ENCODE peak calls at places on chromosomes 13 and 19, in five cellular contexts. G is epithelial cell of esophagus, W is esophagus squamous epithelium, S is pancreas, V is foreskin fibroblast. R is an unnamed sample.

GRCh38 chr13:35995136-35995535 is 136.0 kb downstream of the DCLK1 start:
- DNase-seq in W (no peak), G (no peak), S (no peak), V (peak), R (peak)

GRCh38 chr13:46554971-46555370 is 2.0 kb downstream of the LRCH1 start:
- DNase-seq in G (peak), W (no peak), S (no peak), V (peak), R (peak)

GRCh38 chr13:51045450-51045849 is 65.6 kb downstream of the C13orf42 start:
- DNase-seq in V (no peak), W (no peak), S (no peak), G (no peak), R (no peak)

GRCh38 chr13:27704681-27705080 is 83.0 kb downstream of the POLR1D start:
- DNase-seq in V (no peak), S (no peak), W (no peak), G (no peak), R (peak)

GRCh38 chr19:57599761-57600383 is at the start of gene ZNF530:
- DNase-seq in S (peak), W (peak), G (peak), V (peak), R (peak)

GRCh38 chr19:53980553-53981407 is 10.7 kb upstream of the CACNG6 start:
- DNase-seq in S (no peak), G (no peak), V (peak), W (no peak), R (peak)

GRCh38 chr19:2123682-2124387 is 27.1 kb downstream of the IZUMO4 start:
- DNase-seq in W (no peak), V (peak), G (peak), S (peak), R (peak)

GRCh38 chr13:92187378-92187989 is 789.1 kb downstream of the GPC5 start:
- DNase-seq in V (peak), W (no peak), G (peak), S (no peak), R (peak)

GRCh38 chr13:100382787-100383186 is 205.8 kb downstream of the GGACT start:
- DNase-seq in G (no peak), S (no peak), W (no peak), V (peak), R (peak)

GRCh38 chr19:18014197-18014596 is 6.2 kb downstream of the ARRDC2 start:
- DNase-seq in G (no peak), W (no peak), S (no peak), V (no peak), R (no peak)

GRCh38 chr19:54317108-54317964 is 4.4 kb upstream of the LILRA5 start:
- DNase-seq in S (no peak), W (no peak), V (no peak), G (no peak), R (no peak)

GRCh38 chr13:66940113-66940512 is 290.0 kb downstream of the PCDH9 start:
- DNase-seq in V (no peak), G (peak), W (no peak), S (no peak), R (peak)

GRCh38 chr19:3029070-3029923 is at the start of gene TLE2:
- DNase-seq in V (no peak), W (no peak), S (no peak), G (no peak), R (no peak)

GRCh38 chr13:103277099-103277498 is 210.9 kb upstream of the SLC10A2 start:
- DNase-seq in W (no peak), V (no peak), S (no peak), G (no peak), R (no peak)

GRCh38 chr19:14544977-14545715 is 15.8 kb downstream of the TECR start:
- DNase-seq in W (no peak), G (peak), V (peak), S (peak), R (peak)

DNA sequence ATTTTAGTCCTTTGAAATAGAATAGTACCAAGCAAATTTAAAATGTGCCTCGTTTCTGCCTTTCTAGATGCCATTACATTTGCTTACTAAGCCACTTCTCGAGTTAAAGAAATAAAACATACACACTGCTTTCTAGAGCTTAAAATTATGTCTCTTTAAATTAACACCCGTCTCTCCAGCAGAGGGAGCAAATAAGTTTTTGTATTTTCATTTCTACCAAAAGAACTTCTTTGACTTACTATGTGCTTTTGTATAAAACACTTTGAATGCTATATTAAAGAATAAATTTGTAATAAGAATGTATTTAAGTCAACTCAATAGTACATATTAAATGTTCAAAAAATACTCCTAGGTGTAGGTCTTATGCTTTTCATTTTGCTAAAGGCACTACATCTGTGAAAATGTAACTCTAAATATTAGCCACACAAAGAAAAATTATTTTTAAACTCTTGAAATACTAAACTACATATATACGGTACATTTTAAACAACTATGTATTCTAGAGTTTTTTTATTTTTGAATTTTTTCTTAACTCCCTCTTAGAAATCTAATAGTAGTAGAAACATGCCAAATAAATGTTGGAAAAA is 269.3 kb upstream of the MIR17HG start:
- DNase-seq in V (no peak), G (peak), W (no peak), S (no peak), R (no peak)
- TF ChIP-seq CTCF in V (peak), G (peak), W (no peak), S (peak), R (no peak)

GRCh38 chr13:98481511-98481951 is 95.4 kb downstream of the STK24 start:
- DNase-seq in V (no peak), W (no peak), S (no peak), G (no peak), R (peak)

GRCh38 chr13:98482476-98483444 is 94.1 kb downstream of the STK24 start:
- DNase-seq in V (peak), S (peak), G (peak), W (no peak), R (peak)

GRCh38 chr13:98484289-98485219 is 92.4 kb downstream of the STK24 start:
- DNase-seq in S (peak), W (no peak), V (peak), G (peak), R (peak)

GRCh38 chr13:98485561-98485960 is 91.3 kb downstream of the STK24 start:
- DNase-seq in V (no peak), W (no peak), S (no peak), G (no peak), R (no peak)

GRCh38 chr13:98483636-98484288 is 93.1 kb downstream of the STK24 start:
- DNase-seq in W (no peak), V (peak), S (no peak), G (no peak), R (peak)
- H3K4me3 ChIP-seq in W (no peak), V (no peak), S (peak), G (no peak), R (peak)

DNA sequence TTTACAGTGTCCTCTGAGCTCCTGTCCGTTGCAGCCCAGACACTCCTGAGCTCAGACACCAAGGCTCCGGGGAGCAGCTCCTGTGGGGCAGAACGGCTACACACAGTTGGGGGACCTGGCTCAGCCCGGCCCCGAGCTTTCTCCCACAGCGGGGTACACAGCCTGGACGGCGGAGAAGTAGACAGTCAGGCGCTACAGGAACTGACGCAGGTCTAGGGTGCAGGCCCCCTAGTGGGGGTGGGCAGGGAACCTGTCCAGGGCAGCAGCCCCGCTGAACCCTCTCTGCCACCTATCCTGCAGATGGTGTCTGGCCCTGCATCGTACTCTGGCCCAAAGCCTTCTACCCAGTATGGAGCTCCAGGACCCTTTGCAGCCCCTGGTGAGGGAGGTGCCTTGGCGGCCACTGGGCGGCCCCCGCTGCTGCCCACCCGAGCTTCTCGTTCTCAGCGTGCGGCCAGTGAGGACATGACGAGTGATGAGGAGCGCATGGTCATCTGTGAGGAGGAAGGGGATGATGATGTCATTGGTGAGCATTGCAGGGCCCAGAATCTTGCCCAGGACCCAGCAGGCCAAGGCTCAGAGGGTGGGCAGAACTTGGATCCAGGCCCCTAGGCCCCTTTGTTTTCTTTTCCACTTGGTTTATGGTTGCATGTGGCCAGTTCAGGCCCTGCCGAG is 12.9 kb upstream of the PRR19 start:
- DNase-seq in V (no peak), S (no peak), W (no peak), G (no peak), R (no peak)
- TF ChIP-seq CTCF in V (no peak), S (no peak), W (no peak), G (no peak), R (no peak)

GRCh38 chr19:49338691-49339363 is 3.6 kb downstream of the CD37 start:
- DNase-seq in G (peak), W (no peak), S (peak), V (peak), R (peak)

GRCh38 chr19:49342291-49342721 is 7.1 kb downstream of the CD37 start:
- DNase-seq in G (no peak), S (peak), W (no peak), V (no peak), R (no peak)

GRCh38 chr19:49340865-49341718 is 5.9 kb downstream of the CD37 start:
- DNase-seq in G (no peak), V (no peak), S (peak), W (no peak), R (no peak)

GRCh38 chr19:49339364-49340068 is 4.3 kb downstream of the CD37 start:
- DNase-seq in V (peak), S (peak), G (peak), W (no peak), R (peak)

GRCh38 chr19:49340069-49340864 is 5.1 kb downstream of the CD37 start:
- DNase-seq in W (no peak), V (peak), S (peak), G (peak), R (peak)
- H3K4me3 ChIP-seq in W (peak), V (no peak), S (peak), G (peak), R (peak)

GRCh38 chr19:51368366-51369282 is at the start of gene CLDND2:
- DNase-seq in V (no peak), G (no peak), W (no peak), S (no peak), R (no peak)

GRCh38 chr19:51365211-51366049 is 758 bp downstream of the ETFB start:
- DNase-seq in V (peak), G (peak), W (no peak), S (no peak), R (peak)

GRCh38 chr19:51366999-51367564 is 894 bp upstream of the ETFB start:
- DNase-seq in V (no peak), S (peak), G (no peak), W (no peak), R (no peak)

GRCh38 chr19:51366050-51366998 is at the start of gene ETFB:
- DNase-seq in S (peak), W (peak), G (peak), V (peak), R (peak)

DNA sequence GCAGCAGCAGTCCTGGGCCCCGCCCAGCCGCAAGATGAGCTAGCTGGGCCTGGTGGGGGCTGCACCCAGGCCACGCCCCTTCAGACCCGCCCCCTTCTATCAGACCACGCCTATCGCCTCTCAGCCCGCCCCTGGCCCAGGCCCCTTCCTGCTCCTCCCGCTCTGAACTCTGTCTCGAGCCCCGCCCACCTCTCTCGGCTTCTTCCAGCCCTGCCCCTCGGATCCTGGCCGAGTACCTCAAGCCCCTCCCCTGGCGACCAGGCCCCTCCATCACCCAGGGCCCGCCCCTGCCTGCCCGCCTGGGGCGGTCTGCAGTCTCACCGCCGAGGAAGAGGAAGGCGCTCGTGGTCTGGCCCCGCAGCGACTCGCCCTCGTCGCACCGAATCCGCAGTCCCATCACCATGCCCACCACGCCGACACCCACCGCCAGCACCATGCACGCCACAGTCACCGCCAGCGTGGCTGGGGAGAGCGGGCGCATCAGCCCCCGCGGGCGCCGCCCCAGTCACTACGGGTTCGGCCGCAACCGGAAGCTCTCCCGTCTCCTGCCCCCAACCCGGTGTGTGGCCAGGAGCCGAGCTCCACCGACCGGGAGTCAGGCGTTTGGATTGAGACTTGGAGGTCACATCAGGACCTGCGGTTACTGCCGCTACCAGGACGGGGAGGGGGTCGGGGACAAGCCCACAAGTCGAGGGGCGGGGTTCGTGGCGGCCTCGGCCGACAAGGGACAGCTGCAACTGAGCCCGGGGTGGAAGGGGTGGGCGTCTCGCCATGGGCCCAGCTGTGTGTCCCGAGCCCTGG is 1.0 kb downstream of the CLDND2 start:
- DNase-seq in G (peak), S (peak), V (peak), W (peak), R (peak)
- TF ChIP-seq CTCF in G (no peak), S (no peak), V (no peak), W (no peak), R (no peak)